ENCODE peak calls at places on chromosomes 16 and 17, in four cellular contexts. Y is HepG2, X is A549, Q is SK-N-SH. A is an unnamed sample.

GRCh38 chr17:81018044-81018802 is 16.7 kb upstream of the BAIAP2 start:
- DNase-seq in Y (no peak), X (no peak), Q (no peak), A (peak)

GRCh38 chr17:56653877-56654276 is 60.4 kb downstream of the NOG start:
- DNase-seq in Y (peak), X (peak), Q (peak), A (peak)

GRCh38 chr17:63702223-63702577 is 2.3 kb upstream of the LIMD2 start:
- DNase-seq in Y (no peak), X (no peak), Q (no peak), A (no peak)

GRCh38 chr16:11796227-11797165 is 562 bp downstream of the ZC3H7A start:
- DNase-seq in Y (peak), X (peak), Q (peak), A (no peak)

GRCh38 chr17:50267074-50267841 is 7.0 kb upstream of the TMEM92 start:
- DNase-seq in Y (no peak), X (no peak), Q (peak), A (no peak)

GRCh38 chr17:34723875-34724274 is 144.5 kb downstream of the TMEM132E start:
- DNase-seq in Y (no peak), X (no peak), Q (no peak), A (no peak)

GRCh38 chr16:77374384-77374783 is 60.5 kb downstream of the ADAMTS18 start:
- DNase-seq in Y (no peak), X (no peak), Q (no peak), A (no peak)

GRCh38 chr17:57420674-57421392 is 164.5 kb downstream of the MSI2 start:
- DNase-seq in Y (no peak), X (no peak), Q (peak), A (no peak)

GRCh38 chr17:40562841-40563370 is 2.4 kb downstream of the CCR7 start:
- DNase-seq in Y (no peak), X (no peak), Q (no peak), A (no peak)

GRCh38 chr17:38363016-38363415 is 11.4 kb downstream of the SOCS7 start:
- DNase-seq in Y (no peak), X (no peak), Q (no peak), A (no peak)

GRCh38 chr17:19347323-19348080 is 15.0 kb downstream of the B9D1 start:
- DNase-seq in Y (no peak), X (no peak), Q (no peak), A (no peak)

GRCh38 chr17:17366941-17367885 is 64.0 kb downstream of the NT5M start:
- DNase-seq in Y (no peak), X (no peak), Q (no peak), A (no peak)

GRCh38 chr16:47045023-47045422 is 71.5 kb upstream of the DNAJA2 start:
- DNase-seq in Y (no peak), X (no peak), Q (no peak), A (no peak)

GRCh38 chr17:81065500-81065899 is 30.5 kb downstream of the BAIAP2 start:
- DNase-seq in Y (no peak), X (no peak), Q (no peak), A (no peak)

GRCh38 chr16:11506816-11507305 is 79.9 kb downstream of the LITAF start:
- DNase-seq in Y (no peak), X (no peak), Q (no peak), A (no peak)

GRCh38 chr17:69928586-69928985 is 146.4 kb upstream of the KCNJ16 start:
- DNase-seq in Y (no peak), X (no peak), Q (no peak), A (no peak)

GRCh38 chr17:67055811-67056745 is 11.7 kb downstream of the CACNG1 start:
- DNase-seq in Y (no peak), X (no peak), Q (peak), A (no peak)

GRCh38 chr17:80117491-80118401 is 16.4 kb downstream of the GAA start:
- DNase-seq in Y (no peak), X (no peak), Q (peak), A (no peak)

GRCh38 chr16:27355610-27356009 is 41.8 kb downstream of the IL4R start:
- DNase-seq in Y (peak), X (peak), Q (no peak), A (no peak)

GRCh38 chr17:15954222-15954621 is 9.3 kb downstream of the ADORA2B start:
- DNase-seq in Y (no peak), X (peak), Q (no peak), A (no peak)

GRCh38 chr16:50121721-50122445 is 31.2 kb upstream of the TENT4B start:
- DNase-seq in Y (no peak), X (no peak), Q (no peak), A (peak)

GRCh38 chr16:15777533-15778203 is 79.2 kb downstream of the MYH11 start:
- DNase-seq in Y (peak), X (peak), Q (peak), A (no peak)

GRCh38 chr16:30977502-30977901 is 7.5 kb upstream of the HSD3B7 start:
- DNase-seq in Y (no peak), X (peak), Q (peak), A (no peak)

GRCh38 chr16:86635181-86635580 is 56.8 kb downstream of the FOXL1 start:
- DNase-seq in Y (no peak), X (no peak), Q (no peak), A (no peak)

GRCh38 chr17:2388705-2389099 is 12.2 kb downstream of the MNT start:
- DNase-seq in Y (no peak), X (peak), Q (peak), A (no peak)

GRCh38 chr17:39963826-39964225 is 1.0 kb downstream of the GSDMA start:
- DNase-seq in Y (no peak), X (no peak), Q (no peak), A (no peak)

GRCh38 chr17:32491371-32492280 is 4.8 kb downstream of the CDK5R1 start:
- DNase-seq in Y (no peak), X (no peak), Q (peak), A (no peak)

GRCh38 chr16:50603206-50604064 is 55.2 kb downstream of the NKD1 start:
- DNase-seq in Y (no peak), X (no peak), Q (no peak), A (no peak)

GRCh38 chr17:75514299-75515228 is 773 bp downstream of the CASKIN2 start:
- DNase-seq in Y (no peak), X (no peak), Q (peak), A (no peak)

GRCh38 chr17:82665226-82665625 is 17.0 kb upstream of the WDR45B start:
- DNase-seq in Y (no peak), X (no peak), Q (no peak), A (no peak)

GRCh38 chr16:17476414-17477259 is 5.9 kb upstream of the XYLT1 start:
- DNase-seq in Y (peak), X (peak), Q (peak), A (no peak)

GRCh38 chr16:4339909-4340308 is 11.2 kb downstream of the PAM16 start:
- DNase-seq in Y (no peak), X (no peak), Q (peak), A (no peak)

GRCh38 chr17:47316316-47316715 is 7.4 kb upstream of the EFCAB13 start:
- DNase-seq in Y (peak), X (no peak), Q (no peak), A (no peak)

GRCh38 chr16:11389083-11389482 is 43.8 kb downstream of the RMI2 start:
- DNase-seq in Y (no peak), X (no peak), Q (peak), A (no peak)

GRCh38 chr16:66273644-66274334 is 92.7 kb upstream of the CDH5 start:
- DNase-seq in Y (no peak), X (peak), Q (no peak), A (no peak)

GRCh38 chr16:66272461-66272860 is 94.0 kb upstream of the CDH5 start:
- DNase-seq in Y (no peak), X (no peak), Q (no peak), A (no peak)

GRCh38 chr16:66273036-66273435 is 93.5 kb upstream of the CDH5 start:
- DNase-seq in Y (no peak), X (no peak), Q (no peak), A (no peak)

GRCh38 chr16:66275795-66276428 is 90.6 kb upstream of the CDH5 start:
- DNase-seq in Y (peak), X (peak), Q (peak), A (no peak)

GRCh38 chr16:66274335-66275110 is 92.0 kb upstream of the CDH5 start:
- DNase-seq in Y (peak), X (peak), Q (peak), A (no peak)
- TF ChIP-seq PBX3 in Y (no peak), X (no peak), Q (no peak), A (no peak)

GRCh38 chr17:54903375-54903774 is 2.7 kb downstream of the TOM1L1 start:
- DNase-seq in Y (peak), X (peak), Q (peak), A (no peak)
- TF ChIP-seq PBX3 in Y (no peak), X (no peak), Q (no peak), A (no peak)

GRCh38 chr17:76625496-76625895 is 18.1 kb downstream of the ST6GALNAC1 start:
- DNase-seq in Y (no peak), X (no peak), Q (no peak), A (no peak)

GRCh38 chr17:76626442-76626841 is 17.1 kb downstream of the ST6GALNAC1 start:
- DNase-seq in Y (no peak), X (no peak), Q (no peak), A (no peak)

GRCh38 chr17:76617838-76618237 is 25.7 kb downstream of the ST6GALNAC1 start:
- DNase-seq in Y (no peak), X (no peak), Q (no peak), A (no peak)

GRCh38 chr17:76627510-76627909 is 16.0 kb downstream of the ST6GALNAC1 start:
- DNase-seq in Y (no peak), X (no peak), Q (no peak), A (no peak)

DNA sequence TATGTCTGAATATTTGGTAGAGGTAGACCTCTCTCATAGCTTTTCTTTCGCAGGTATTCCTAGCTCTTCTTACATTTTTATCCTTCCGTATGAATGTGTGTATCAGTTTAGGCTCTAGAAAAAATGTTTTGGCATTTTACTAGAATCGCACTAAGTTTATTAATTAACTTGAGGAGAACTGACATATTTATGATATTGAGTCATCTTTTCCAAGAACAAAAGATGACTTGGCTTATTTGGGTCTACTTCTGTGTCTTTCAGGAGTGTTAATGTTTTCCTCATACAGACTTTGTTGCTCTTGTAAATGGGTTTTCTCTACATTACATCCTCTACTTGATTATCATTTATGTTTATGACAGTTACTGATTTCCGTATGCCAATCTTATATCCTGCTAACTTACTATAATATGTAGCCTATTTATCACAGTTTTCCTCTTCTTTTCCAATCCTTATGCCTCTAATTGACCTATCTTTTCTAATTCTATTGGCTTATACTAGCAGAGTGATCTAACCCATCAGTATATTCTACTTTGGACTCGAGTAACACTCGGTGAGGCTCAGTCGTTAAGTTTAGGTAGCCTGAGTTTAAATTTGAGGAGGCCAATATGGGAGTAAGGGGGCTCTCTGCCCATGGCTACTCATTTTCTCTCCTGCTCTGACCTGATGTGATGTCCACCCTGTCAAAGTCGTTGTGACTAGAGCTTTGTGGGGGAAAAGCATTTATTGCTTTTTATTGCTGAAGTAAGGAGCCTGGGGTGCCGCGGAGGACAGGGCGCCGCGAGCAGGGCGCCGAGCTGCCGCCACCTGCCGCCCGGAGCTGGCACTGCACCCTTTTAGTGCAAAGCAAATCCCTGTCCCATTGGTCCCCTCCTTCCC is 20.0 kb downstream of the ST6GALNAC1 start:
- DNase-seq in Y (peak), X (peak), Q (peak), A (no peak)
- TF ChIP-seq PBX3 in Y (no peak), X (no peak), Q (peak), A (no peak)

GRCh38 chr16:68288252-68288650 is 22.5 kb downstream of the SLC7A6OS start:
- DNase-seq in Y (no peak), X (no peak), Q (no peak), A (no peak)
- TF ChIP-seq PBX3 in Y (no peak), X (no peak), Q (no peak), A (no peak)

GRCh38 chr16:2043980-2044451 is 3.6 kb downstream of the NTHL1 start:
- DNase-seq in Y (no peak), X (no peak), Q (no peak), A (no peak)

GRCh38 chr16:2043296-2043979 is 4.2 kb downstream of the NTHL1 start:
- DNase-seq in Y (no peak), X (no peak), Q (no peak), A (no peak)

GRCh38 chr16:2044541-2044940 is 3.1 kb downstream of the NTHL1 start:
- DNase-seq in Y (no peak), X (no peak), Q (no peak), A (no peak)

GRCh38 chr16:2042171-2042570 is 5.5 kb downstream of the NTHL1 start:
- DNase-seq in Y (no peak), X (no peak), Q (no peak), A (no peak)

DNA sequence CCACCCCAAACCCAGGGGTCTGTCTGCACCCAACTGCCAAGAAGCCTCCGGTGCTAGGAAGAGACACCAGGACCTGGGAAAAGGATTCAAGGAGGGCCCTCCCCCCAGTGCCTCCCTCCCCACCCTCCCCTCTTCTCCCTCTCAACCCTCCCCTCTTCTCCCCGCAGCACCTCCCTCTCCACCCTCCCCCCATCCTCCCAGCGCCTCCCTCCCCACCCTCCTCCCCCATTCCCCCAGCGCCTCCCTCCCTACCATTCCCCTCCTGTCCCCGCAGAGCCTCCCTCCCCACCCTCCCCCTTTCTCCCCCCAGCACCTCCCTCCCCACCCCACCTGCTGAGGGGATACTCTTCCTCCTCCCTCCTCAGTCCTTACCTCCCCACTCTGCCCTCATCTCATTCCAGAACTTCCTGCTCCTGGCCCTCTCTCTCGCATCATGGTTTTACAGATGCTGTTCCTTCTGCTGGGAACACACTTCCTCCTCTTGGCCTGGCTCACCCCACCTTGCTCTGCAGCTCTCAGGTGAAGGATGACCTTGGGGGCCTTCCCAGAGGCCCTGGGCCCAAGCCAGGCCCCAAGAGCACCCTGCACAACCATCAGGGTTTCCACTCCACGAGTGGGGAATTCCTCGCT is 4.9 kb downstream of the NTHL1 start:
- DNase-seq in Y (no peak), X (peak), Q (no peak), A (no peak)
- TF ChIP-seq PBX3 in Y (no peak), X (no peak), Q (no peak), A (no peak)

DNA sequence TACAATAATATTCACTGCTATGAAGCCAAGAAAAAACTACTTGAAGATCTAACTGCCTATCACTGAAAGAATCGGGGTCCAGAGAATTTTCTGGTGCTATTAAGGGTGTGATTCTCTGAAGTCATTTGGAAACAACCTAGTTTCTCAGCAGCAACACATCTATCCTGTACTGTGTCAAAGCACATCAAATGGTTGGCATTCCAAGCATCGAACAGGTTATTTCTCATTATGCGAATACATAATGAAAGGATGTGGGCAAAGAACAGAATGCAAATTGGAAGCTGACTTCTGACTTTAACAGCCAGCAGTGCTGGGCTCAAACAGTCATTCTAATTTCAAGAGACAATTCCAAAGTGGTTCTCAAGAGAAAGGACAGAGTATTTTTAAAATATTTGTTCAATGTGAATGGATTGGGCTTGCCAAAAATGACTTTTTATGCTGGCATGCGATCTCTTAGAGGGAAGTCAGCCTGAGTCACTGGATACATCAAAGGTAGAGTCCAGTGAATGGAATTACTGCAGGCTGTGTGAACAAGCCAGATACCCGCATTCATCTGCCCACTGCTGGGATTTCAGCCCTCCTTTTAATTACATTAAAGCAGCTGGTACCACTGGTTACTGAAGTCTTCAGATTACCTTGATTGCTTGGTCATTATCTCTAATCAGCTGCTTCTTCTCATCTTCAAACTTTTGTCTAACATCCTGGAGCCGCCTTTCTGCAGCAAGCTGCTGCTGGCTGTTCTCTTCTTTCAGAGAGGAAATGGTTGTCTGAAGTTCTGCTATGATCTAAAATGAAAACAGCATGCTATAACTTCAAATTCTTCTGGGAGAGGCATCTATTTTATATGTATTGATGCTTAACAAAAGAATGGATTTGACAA is 181.2 kb upstream of the AXIN2 start:
- DNase-seq in Y (peak), X (peak), Q (peak), A (no peak)
- TF ChIP-seq PBX3 in Y (no peak), X (no peak), Q (peak), A (no peak)

DNA sequence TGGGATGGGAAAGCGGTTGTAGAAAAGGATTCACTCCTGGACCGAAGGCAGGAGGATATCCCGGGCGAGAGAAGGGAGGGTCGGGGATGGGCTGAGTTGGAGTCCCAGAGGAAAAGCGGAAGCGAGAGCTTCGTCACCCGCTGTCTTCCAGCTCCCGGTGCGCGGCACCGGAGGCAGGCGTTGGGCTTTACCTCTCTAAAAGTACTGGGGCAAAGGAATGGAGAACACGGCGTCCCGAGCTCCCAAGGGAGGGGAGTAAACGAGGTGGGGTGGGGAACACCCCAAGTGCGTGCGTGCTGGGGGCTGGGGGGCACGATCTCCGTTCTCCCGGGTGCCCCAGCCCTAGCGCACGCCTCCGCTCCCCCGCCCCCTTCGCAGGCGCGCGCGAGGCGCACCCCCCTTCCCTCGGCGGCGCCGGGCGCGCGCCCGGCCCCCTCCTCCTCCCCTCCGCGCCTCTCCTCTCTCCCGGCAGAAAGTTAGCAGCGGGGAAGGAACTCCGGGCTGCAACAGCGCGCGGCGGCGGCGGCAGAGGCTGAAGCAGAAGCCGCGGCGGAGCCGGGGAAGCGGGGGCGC is at the start of gene HS3ST4:
- DNase-seq in Y (no peak), X (no peak), Q (peak), A (no peak)
- TF ChIP-seq PBX3 in Y (no peak), X (no peak), Q (no peak), A (no peak)

DNA sequence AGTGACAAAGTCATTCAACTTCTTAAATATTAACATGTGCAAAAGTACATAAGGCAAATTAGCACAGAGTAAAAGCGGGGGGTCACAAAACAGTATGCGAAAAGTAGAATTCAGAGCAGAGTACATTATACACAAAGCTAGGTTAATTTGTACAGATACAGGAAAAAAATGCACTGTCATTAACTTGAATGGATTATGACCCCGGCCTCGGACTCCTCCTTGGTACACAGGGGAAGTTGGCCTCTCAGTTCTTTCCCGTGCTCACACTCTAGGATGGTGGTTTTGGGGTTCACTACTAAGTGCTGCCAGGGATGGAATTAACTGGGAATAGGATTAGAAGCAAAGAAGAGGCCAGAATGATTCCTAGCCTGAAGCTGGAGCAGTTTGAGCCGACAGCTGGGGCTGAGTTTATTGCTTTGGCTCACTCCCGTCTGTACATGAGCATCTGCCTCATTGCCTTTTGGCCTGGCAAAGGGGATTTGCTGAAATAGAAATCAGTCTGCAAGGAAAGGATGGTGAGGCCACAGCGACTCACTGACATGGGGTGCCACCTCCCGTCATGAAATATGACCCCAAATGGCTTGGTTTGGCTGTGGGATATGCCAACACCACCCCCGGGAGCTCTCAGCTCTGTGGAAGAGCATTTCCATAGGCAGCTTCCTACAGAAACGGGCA is 23.6 kb downstream of the NTN1 start:
- DNase-seq in Y (no peak), X (no peak), Q (no peak), A (no peak)
- TF ChIP-seq PBX3 in Y (no peak), X (no peak), Q (no peak), A (no peak)